ENCODE peak calls at places on chromosome 14, in six cellular contexts. X is iPS DF 19.7, W is hepatocyte, U is GM03348, B is HT1080, H is NCI-H1092. K is an unnamed sample.
A peak's percentile ranks its signal among the peaks of the same experiment; 100 is the strongest.

GRCh38 chr14:24246765-24247212 is 4.4 kb upstream of the TINF2 start:
- DNase-seq in B (peak; percentile 10), U (no peak), W (no peak), H (no peak), X (no peak), K (no peak)

GRCh38 chr14:30560581-30560980 is 1.6 kb downstream of the G2E3 start:
- DNase-seq in U (no peak), B (no peak), H (no peak), W (no peak), X (no peak), K (no peak)

GRCh38 chr14:46571970-46572369 is 79.6 kb downstream of the RPL10L start:
- DNase-seq in W (no peak), U (no peak), H (no peak), X (no peak), B (peak; percentile 82), K (no peak)

GRCh38 chr14:31566456-31566855 is 5.3 kb downstream of the NUBPL start:
- DNase-seq in U (no peak), B (no peak), X (no peak), W (no peak), H (no peak), K (no peak)

GRCh38 chr14:20384886-20385285 is 28.4 kb downstream of the TEP1 start:
- DNase-seq in W (no peak), U (no peak), X (no peak), H (no peak), B (no peak), K (no peak)

GRCh38 chr14:102511538-102511937 is 2.0 kb upstream of the ANKRD9 start:
- DNase-seq in W (no peak), H (no peak), U (no peak), B (no peak), X (no peak), K (peak; percentile 83)

GRCh38 chr14:92794547-92794941 is 439 bp downstream of the GOLGA5 start:
- DNase-seq in X (no peak), H (no peak), W (peak; percentile 34), B (no peak), U (peak; percentile 31), K (no peak)

GRCh38 chr14:101109347-101109638 is 205.8 kb upstream of the RTL1 start:
- DNase-seq in H (no peak), U (no peak), X (no peak), B (no peak), W (no peak), K (no peak)

GRCh38 chr14:60161176-60162107 is 3.8 kb downstream of the DHRS7 start:
- DNase-seq in W (no peak), H (peak; percentile 37), X (no peak), U (peak; percentile 21), B (no peak), K (no peak)

GRCh38 chr14:59189822-59190368 is 1.4 kb downstream of the DAAM1 start:
- DNase-seq in X (no peak), B (peak; percentile 90), W (peak; percentile 85), H (peak; percentile 82), U (peak; percentile 93), K (peak; percentile 91)

GRCh38 chr14:105499256-105500035 is 8.4 kb downstream of the TEDC1 start:
- DNase-seq in B (no peak), U (no peak), W (no peak), X (no peak), H (no peak), K (no peak)